ENCODE peak calls at places on chromosomes 13 and 19, in seven cellular contexts. One of them, this sample, is unnamed.

GRCh38 chr19:10289167-10289835 is 451 bp upstream of the ICAM5 start:
- DNase-seq in upper lobe of left lung: peak
- DNase-seq in mucosa of descending colon: peak
- DNase-seq in uterus: no peak
- DNase-seq in IMR-90: peak
- DNase-seq in hepatocyte: peak
- DNase-seq in sigmoid colon: no peak
- DNase-seq in this sample: peak

GRCh38 chr13:107900775-107901174 is 314.6 kb downstream of the LIG4 start:
- DNase-seq in upper lobe of left lung: no peak
- DNase-seq in mucosa of descending colon: no peak
- DNase-seq in uterus: no peak
- DNase-seq in IMR-90: peak
- DNase-seq in hepatocyte: no peak
- DNase-seq in sigmoid colon: no peak
- DNase-seq in this sample: no peak

GRCh38 chr13:20492641-20493040 is 33.0 kb downstream of the CRYL1 start:
- DNase-seq in upper lobe of left lung: no peak
- DNase-seq in mucosa of descending colon: no peak
- DNase-seq in uterus: no peak
- DNase-seq in IMR-90: peak
- DNase-seq in hepatocyte: peak
- DNase-seq in sigmoid colon: no peak
- DNase-seq in this sample: no peak

GRCh38 chr13:100512422-100512821 is 76.2 kb downstream of the GGACT start:
- DNase-seq in upper lobe of left lung: no peak
- DNase-seq in mucosa of descending colon: no peak
- DNase-seq in uterus: no peak
- DNase-seq in IMR-90: peak
- DNase-seq in hepatocyte: no peak
- DNase-seq in sigmoid colon: no peak
- DNase-seq in this sample: no peak

GRCh38 chr13:98144501-98145350 is 1.8 kb downstream of the FARP1 start:
- DNase-seq in upper lobe of left lung: peak
- DNase-seq in mucosa of descending colon: no peak
- DNase-seq in uterus: no peak
- DNase-seq in IMR-90: peak
- DNase-seq in hepatocyte: peak
- DNase-seq in sigmoid colon: no peak
- DNase-seq in this sample: no peak

GRCh38 chr19:11191273-11191755 is 6.0 kb downstream of the KANK2 start:
- DNase-seq in upper lobe of left lung: peak
- DNase-seq in mucosa of descending colon: peak
- DNase-seq in uterus: peak
- DNase-seq in IMR-90: peak
- DNase-seq in hepatocyte: no peak
- DNase-seq in sigmoid colon: peak
- DNase-seq in this sample: no peak

GRCh38 chr13:100461309-100462035 is 127.1 kb downstream of the GGACT start:
- DNase-seq in upper lobe of left lung: no peak
- DNase-seq in mucosa of descending colon: no peak
- DNase-seq in uterus: no peak
- DNase-seq in IMR-90: peak
- DNase-seq in hepatocyte: no peak
- DNase-seq in sigmoid colon: no peak
- DNase-seq in this sample: no peak

GRCh38 chr13:80400834-80401450 is 60.0 kb upstream of the SPRY2 start:
- DNase-seq in upper lobe of left lung: no peak
- DNase-seq in mucosa of descending colon: no peak
- DNase-seq in uterus: no peak
- DNase-seq in IMR-90: no peak
- DNase-seq in hepatocyte: no peak
- DNase-seq in sigmoid colon: no peak
- DNase-seq in this sample: no peak

GRCh38 chr19:49890349-49891311 is 6.1 kb downstream of the IL4I1 start:
- DNase-seq in upper lobe of left lung: peak
- DNase-seq in mucosa of descending colon: peak
- DNase-seq in uterus: no peak
- DNase-seq in IMR-90: no peak
- DNase-seq in hepatocyte: peak
- DNase-seq in sigmoid colon: no peak
- DNase-seq in this sample: peak

GRCh38 chr19:6423499-6424189 is 967 bp downstream of the KHSRP start:
- DNase-seq in upper lobe of left lung: peak
- DNase-seq in mucosa of descending colon: no peak
- DNase-seq in uterus: peak
- DNase-seq in IMR-90: peak
- DNase-seq in hepatocyte: peak
- DNase-seq in sigmoid colon: peak
- DNase-seq in this sample: peak

GRCh38 chr19:55132453-55133129 is 15.2 kb upstream of the PPP1R12C start:
- DNase-seq in upper lobe of left lung: no peak
- DNase-seq in mucosa of descending colon: no peak
- DNase-seq in uterus: no peak
- DNase-seq in IMR-90: no peak
- DNase-seq in hepatocyte: no peak
- DNase-seq in sigmoid colon: no peak
- DNase-seq in this sample: no peak

GRCh38 chr13:35771898-35772297 is 295.4 kb upstream of the MAB21L1 start:
- DNase-seq in upper lobe of left lung: no peak
- DNase-seq in mucosa of descending colon: no peak
- DNase-seq in uterus: no peak
- DNase-seq in IMR-90: peak
- DNase-seq in hepatocyte: no peak
- DNase-seq in sigmoid colon: no peak
- DNase-seq in this sample: no peak

GRCh38 chr13:33205804-33206221 is 79.7 kb downstream of the STARD13 start:
- DNase-seq in upper lobe of left lung: no peak
- DNase-seq in mucosa of descending colon: no peak
- DNase-seq in uterus: no peak
- DNase-seq in IMR-90: peak
- DNase-seq in hepatocyte: no peak
- DNase-seq in sigmoid colon: no peak
- DNase-seq in this sample: no peak

GRCh38 chr19:16268676-16269319 is 55.8 kb upstream of the KLF2 start:
- DNase-seq in upper lobe of left lung: no peak
- DNase-seq in mucosa of descending colon: no peak
- DNase-seq in uterus: no peak
- DNase-seq in IMR-90: no peak
- DNase-seq in hepatocyte: no peak
- DNase-seq in sigmoid colon: no peak
- DNase-seq in this sample: no peak

GRCh38 chr13:110183925-110184324 is 123.0 kb downstream of the COL4A1 start:
- DNase-seq in upper lobe of left lung: no peak
- DNase-seq in mucosa of descending colon: no peak
- DNase-seq in uterus: no peak
- DNase-seq in IMR-90: peak
- DNase-seq in hepatocyte: no peak
- DNase-seq in sigmoid colon: peak
- DNase-seq in this sample: no peak

GRCh38 chr19:28727133-28727834 is 485.7 kb downstream of the UQCRFS1 start:
- DNase-seq in upper lobe of left lung: no peak
- DNase-seq in mucosa of descending colon: no peak
- DNase-seq in uterus: no peak
- DNase-seq in IMR-90: no peak
- DNase-seq in hepatocyte: no peak
- DNase-seq in sigmoid colon: no peak
- DNase-seq in this sample: peak

GRCh38 chr19:58279042-58279924 is 528 bp downstream of the ZNF8 start:
- DNase-seq in upper lobe of left lung: peak
- DNase-seq in mucosa of descending colon: peak
- DNase-seq in uterus: peak
- DNase-seq in IMR-90: peak
- DNase-seq in hepatocyte: peak
- DNase-seq in sigmoid colon: peak
- DNase-seq in this sample: no peak

GRCh38 chr19:49542446-49542845 is 14.6 kb downstream of the RCN3 start:
- DNase-seq in upper lobe of left lung: no peak
- DNase-seq in mucosa of descending colon: no peak
- DNase-seq in uterus: no peak
- DNase-seq in IMR-90: no peak
- DNase-seq in hepatocyte: no peak
- DNase-seq in sigmoid colon: no peak
- DNase-seq in this sample: no peak

GRCh38 chr19:31613683-31614219 is 264.5 kb upstream of the TSHZ3 start:
- DNase-seq in upper lobe of left lung: no peak
- DNase-seq in mucosa of descending colon: no peak
- DNase-seq in uterus: no peak
- DNase-seq in IMR-90: no peak
- DNase-seq in hepatocyte: no peak
- DNase-seq in sigmoid colon: no peak
- DNase-seq in this sample: no peak

GRCh38 chr13:31982540-31982939 is 49.0 kb upstream of the FRY start:
- DNase-seq in upper lobe of left lung: peak
- DNase-seq in mucosa of descending colon: no peak
- DNase-seq in uterus: no peak
- DNase-seq in IMR-90: peak
- DNase-seq in hepatocyte: peak
- DNase-seq in sigmoid colon: peak
- DNase-seq in this sample: no peak

GRCh38 chr13:46893820-46894533 is 2.9 kb downstream of the HTR2A start:
- DNase-seq in upper lobe of left lung: peak
- DNase-seq in mucosa of descending colon: peak
- DNase-seq in uterus: peak
- DNase-seq in IMR-90: peak
- DNase-seq in hepatocyte: peak
- DNase-seq in sigmoid colon: peak
- DNase-seq in this sample: peak

GRCh38 chr19:42277821-42278809 is 9.1 kb downstream of the CIC start:
- DNase-seq in upper lobe of left lung: peak
- DNase-seq in mucosa of descending colon: no peak
- DNase-seq in uterus: peak
- DNase-seq in IMR-90: no peak
- DNase-seq in hepatocyte: peak
- DNase-seq in sigmoid colon: peak
- DNase-seq in this sample: no peak
- TF ChIP-seq CTCF in upper lobe of left lung: no peak
- TF ChIP-seq CTCF in mucosa of descending colon: no peak
- TF ChIP-seq CTCF in uterus: no peak
- TF ChIP-seq CTCF in IMR-90: no peak
- TF ChIP-seq CTCF in hepatocyte: no peak
- TF ChIP-seq CTCF in sigmoid colon: no peak
- TF ChIP-seq CTCF in this sample: no peak

GRCh38 chr19:47429140-47429793 is 9.9 kb upstream of the MEIS3 start:
- DNase-seq in upper lobe of left lung: no peak
- DNase-seq in mucosa of descending colon: no peak
- DNase-seq in uterus: no peak
- DNase-seq in IMR-90: no peak
- DNase-seq in hepatocyte: no peak
- DNase-seq in sigmoid colon: no peak
- DNase-seq in this sample: no peak

GRCh38 chr19:47428177-47428894 is 9.0 kb upstream of the MEIS3 start:
- DNase-seq in upper lobe of left lung: peak
- DNase-seq in mucosa of descending colon: peak
- DNase-seq in uterus: peak
- DNase-seq in IMR-90: peak
- DNase-seq in hepatocyte: peak
- DNase-seq in sigmoid colon: peak
- DNase-seq in this sample: peak

GRCh38 chr19:47432499-47432898 is 13.2 kb upstream of the MEIS3 start:
- DNase-seq in upper lobe of left lung: no peak
- DNase-seq in mucosa of descending colon: no peak
- DNase-seq in uterus: no peak
- DNase-seq in IMR-90: no peak
- DNase-seq in hepatocyte: no peak
- DNase-seq in sigmoid colon: no peak
- DNase-seq in this sample: no peak

GRCh38 chr19:47432091-47432490 is 12.8 kb upstream of the MEIS3 start:
- DNase-seq in upper lobe of left lung: no peak
- DNase-seq in mucosa of descending colon: no peak
- DNase-seq in uterus: no peak
- DNase-seq in IMR-90: no peak
- DNase-seq in hepatocyte: no peak
- DNase-seq in sigmoid colon: no peak
- DNase-seq in this sample: no peak

DNA sequence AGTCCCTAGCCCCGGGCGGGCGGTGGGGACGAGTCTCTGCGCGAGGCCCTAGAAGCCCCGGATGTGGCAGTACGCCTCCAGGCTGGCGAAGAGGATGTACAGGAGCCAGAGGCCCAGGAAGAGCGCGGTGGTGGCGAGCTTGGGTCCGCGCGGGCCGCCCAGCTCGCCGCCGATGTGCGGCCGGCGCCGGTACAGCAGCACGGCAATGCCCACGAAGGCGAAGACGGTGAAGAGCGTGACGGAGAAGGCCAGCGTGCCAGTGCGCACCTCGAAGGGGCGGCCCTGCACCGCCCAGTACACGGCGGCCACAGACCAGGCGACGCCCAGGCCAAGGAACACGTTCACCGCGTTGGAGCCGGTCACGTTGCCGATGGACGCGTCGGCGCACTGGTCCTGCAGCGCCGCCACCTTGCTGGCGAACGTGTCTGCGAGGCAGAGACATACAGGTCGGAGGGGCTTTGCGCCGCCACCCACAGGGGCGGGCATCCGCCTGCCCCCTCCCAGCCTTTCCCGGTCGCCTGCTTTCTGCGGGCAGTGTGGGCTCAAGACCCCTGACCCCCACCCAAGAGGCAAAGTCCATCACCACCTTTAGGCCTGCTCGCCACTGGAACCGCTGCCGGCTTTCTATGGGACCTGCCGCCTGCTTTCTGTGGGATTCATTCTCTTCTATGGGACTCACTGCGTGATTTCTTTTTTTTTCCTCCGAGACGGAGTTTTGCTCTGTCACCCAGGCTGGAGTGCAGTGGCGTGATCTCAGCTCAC is 10.9 kb upstream of the MEIS3 start:
- DNase-seq in upper lobe of left lung: peak
- DNase-seq in mucosa of descending colon: peak
- DNase-seq in uterus: no peak
- DNase-seq in IMR-90: peak
- DNase-seq in hepatocyte: peak
- DNase-seq in sigmoid colon: no peak
- DNase-seq in this sample: no peak
- TF ChIP-seq CTCF in upper lobe of left lung: peak
- TF ChIP-seq CTCF in mucosa of descending colon: no peak
- TF ChIP-seq CTCF in uterus: peak
- TF ChIP-seq CTCF in IMR-90: no peak
- TF ChIP-seq CTCF in hepatocyte: no peak
- TF ChIP-seq CTCF in sigmoid colon: peak
- TF ChIP-seq CTCF in this sample: no peak

GRCh38 chr19:35513975-35514809 is 743 bp upstream of the DMKN start:
- DNase-seq in upper lobe of left lung: peak
- DNase-seq in mucosa of descending colon: no peak
- DNase-seq in uterus: no peak
- DNase-seq in IMR-90: no peak
- DNase-seq in hepatocyte: peak
- DNase-seq in sigmoid colon: no peak
- DNase-seq in this sample: no peak
- TF ChIP-seq CTCF in upper lobe of left lung: no peak
- TF ChIP-seq CTCF in mucosa of descending colon: no peak
- TF ChIP-seq CTCF in uterus: no peak
- TF ChIP-seq CTCF in IMR-90: no peak
- TF ChIP-seq CTCF in hepatocyte: peak
- TF ChIP-seq CTCF in sigmoid colon: no peak
- TF ChIP-seq CTCF in this sample: no peak

GRCh38 chr13:74144269-74144668 is 10.1 kb upstream of the KLF12 start:
- DNase-seq in upper lobe of left lung: no peak
- DNase-seq in mucosa of descending colon: no peak
- DNase-seq in uterus: no peak
- DNase-seq in IMR-90: no peak
- DNase-seq in hepatocyte: no peak
- DNase-seq in sigmoid colon: no peak
- DNase-seq in this sample: no peak

GRCh38 chr13:74145249-74145970 is 11.2 kb upstream of the KLF12 start:
- DNase-seq in upper lobe of left lung: no peak
- DNase-seq in mucosa of descending colon: no peak
- DNase-seq in uterus: no peak
- DNase-seq in IMR-90: peak
- DNase-seq in hepatocyte: peak
- DNase-seq in sigmoid colon: no peak
- DNase-seq in this sample: no peak

GRCh38 chr13:74142257-74142656 is 8.1 kb upstream of the KLF12 start:
- DNase-seq in upper lobe of left lung: no peak
- DNase-seq in mucosa of descending colon: no peak
- DNase-seq in uterus: no peak
- DNase-seq in IMR-90: no peak
- DNase-seq in hepatocyte: no peak
- DNase-seq in sigmoid colon: no peak
- DNase-seq in this sample: no peak
- TF ChIP-seq CTCF in upper lobe of left lung: no peak
- TF ChIP-seq CTCF in mucosa of descending colon: no peak
- TF ChIP-seq CTCF in uterus: no peak
- TF ChIP-seq CTCF in IMR-90: no peak
- TF ChIP-seq CTCF in hepatocyte: no peak
- TF ChIP-seq CTCF in sigmoid colon: no peak
- TF ChIP-seq CTCF in this sample: no peak